ENCODE peak calls at places on chromosomes 11 and 22, in nine cellular contexts. T, W, K, E, O, V, X, Y and S are unnamed samples.

GRCh38 chr22:41302016-41302767 is 867 bp downstream of the ZC3H7B start:
- DNase-seq in T (no peak), W (no peak), K (peak; percentile 39), E (no peak), O (no peak), V (peak; percentile 66), X (no peak), Y (peak; percentile 24), S (no peak)

GRCh38 chr11:1303973-1304372 is 5.5 kb downstream of the TOLLIP start:
- DNase-seq in T (no peak), W (no peak), K (no peak), E (no peak), O (no peak), V (peak; percentile 79), X (no peak), Y (no peak), S (no peak)

GRCh38 chr22:37280718-37281117 is 1.6 kb upstream of the CYTH4 start:
- DNase-seq in T (no peak), W (no peak), K (no peak), E (no peak), O (no peak), V (no peak), X (no peak), Y (no peak), S (no peak)

GRCh38 chr22:21701384-21701971 is 34.1 kb downstream of the YPEL1 start:
- DNase-seq in T (no peak), W (no peak), K (no peak), E (no peak), O (no peak), V (no peak), X (no peak), Y (no peak), S (no peak)

GRCh38 chr11:27312110-27312509 is 50.9 kb downstream of the CCDC34 start:
- DNase-seq in T (no peak), W (no peak), K (no peak), E (no peak), O (no peak), V (no peak), X (no peak), Y (no peak), S (no peak)

GRCh38 chr22:38504731-38505594 is 1.1 kb downstream of the DDX17 start:
- DNase-seq in T (peak; percentile 24), W (peak; percentile 63), K (peak; percentile 39), E (no peak), O (peak; percentile 12), V (peak; percentile 85), X (no peak), Y (peak; percentile 60), S (no peak)

GRCh38 chr11:64025205-64025604 is 10.5 kb upstream of the FLRT1 start:
- DNase-seq in T (no peak), W (no peak), K (no peak), E (no peak), O (no peak), V (no peak), X (no peak), Y (no peak), S (no peak)

GRCh38 chr22:30204742-30205111 is 41.8 kb downstream of the LIF start:
- DNase-seq in T (no peak), W (no peak), K (no peak), E (no peak), O (no peak), V (no peak), X (no peak), Y (peak; percentile 88), S (no peak)

GRCh38 chr11:118232659-118233058 is 7.8 kb upstream of the JAML start:
- DNase-seq in T (no peak), W (no peak), K (no peak), E (no peak), O (no peak), V (no peak), X (no peak), Y (no peak), S (no peak)

GRCh38 chr11:75435571-75435925 is 2.5 kb upstream of the KLHL35 start:
- DNase-seq in T (no peak), W (no peak), K (no peak), E (no peak), O (no peak), V (no peak), X (no peak), Y (no peak), S (no peak)

GRCh38 chr11:67265633-67266423 is 445 bp upstream of the GRK2 start:
- DNase-seq in T (peak; percentile 75), W (peak; percentile 49), K (peak; percentile 89), E (peak; percentile 82), O (no peak), V (peak; percentile 91), X (peak; percentile 73), Y (peak; percentile 65), S (no peak)

GRCh38 chr11:126669416-126669815 is 313.9 kb downstream of the ST3GAL4 start:
- DNase-seq in T (no peak), W (no peak), K (no peak), E (no peak), O (no peak), V (no peak), X (no peak), Y (peak; percentile 59), S (no peak)

GRCh38 chr11:96037267-96037990 is 113.5 kb upstream of the MTMR2 start:
- DNase-seq in T (no peak), W (no peak), K (no peak), E (no peak), O (peak; percentile 75), V (no peak), X (no peak), Y (peak; percentile 34), S (no peak)

GRCh38 chr11:73271936-73272679 is at the start of gene P2RY6:
- DNase-seq in T (no peak), W (peak; percentile 47), K (no peak), E (no peak), O (peak; percentile 34), V (peak; percentile 67), X (no peak), Y (peak; percentile 86), S (no peak)

GRCh38 chr11:121894581-121894980 is 221.4 kb downstream of the BLID start:
- DNase-seq in T (no peak), W (no peak), K (no peak), E (no peak), O (no peak), V (no peak), X (no peak), Y (peak; percentile 73), S (no peak)

GRCh38 chr22:44719586-44720368 is 17.8 kb downstream of the PRR5 start:
- DNase-seq in T (no peak), W (no peak), K (no peak), E (no peak), O (no peak), V (no peak), X (no peak), Y (no peak), S (no peak)

GRCh38 chr22:44795701-44796630 is 43.6 kb downstream of the ARHGAP8 start:
- DNase-seq in T (no peak), W (no peak), K (no peak), E (no peak), O (no peak), V (no peak), X (no peak), Y (no peak), S (no peak)

GRCh38 chr22:42814215-42814614 is 42.9 kb downstream of the ARFGAP3 start:
- DNase-seq in T (no peak), W (no peak), K (no peak), E (no peak), O (peak; percentile 71), V (no peak), X (no peak), Y (no peak), S (peak; percentile 12)

GRCh38 chr22:37370306-37370979 is 56.8 kb downstream of the ELFN2 start:
- DNase-seq in T (no peak), W (peak; percentile 33), K (no peak), E (no peak), O (no peak), V (peak; percentile 74), X (no peak), Y (no peak), S (no peak)

GRCh38 chr22:23058481-23059336 is 11.6 kb upstream of the GNAZ start:
- DNase-seq in T (no peak), W (peak; percentile 17), K (no peak), E (peak; percentile 17), O (no peak), V (peak; percentile 50), X (no peak), Y (no peak), S (no peak)

GRCh38 chr22:39282642-39283311 is 36.6 kb downstream of the RPL3 start:
- DNase-seq in T (no peak), W (no peak), K (no peak), E (no peak), O (no peak), V (no peak), X (no peak), Y (peak; percentile 32), S (no peak)

GRCh38 chr11:134711008-134711407 is 299.0 kb upstream of the B3GAT1 start:
- DNase-seq in T (no peak), W (no peak), K (no peak), E (no peak), O (no peak), V (no peak), X (no peak), Y (no peak), S (no peak)

GRCh38 chr11:113147249-113147648 is 167.1 kb upstream of the TTC12 start:
- DNase-seq in T (no peak), W (no peak), K (no peak), E (no peak), O (no peak), V (no peak), X (peak; percentile 72), Y (no peak), S (no peak)

GRCh38 chr22:48840112-48840949 is 987.3 kb downstream of the BRD1 start:
- DNase-seq in T (no peak), W (no peak), K (no peak), E (no peak), O (no peak), V (peak; percentile 57), X (no peak), Y (no peak), S (no peak)